ENCODE peak calls at places on chromosomes 7 and 10, in eight cellular contexts. J is A673, O is PC-3, P is endothelial cell of umbilical vein, E is fibroblast of the aortic adventitia, S is spleen, I is hepatocyte, U is cardiac muscle cell. L is an unnamed sample.

GRCh38 chr7:90625562-90625961 is 29.4 kb downstream of the CDK14 start:
- DNase-seq in J (peak), O (peak), P (peak), E (peak), S (no peak), I (peak), U (peak), L (no peak)

GRCh38 chr10:129728905-129729540 is 235.1 kb downstream of the EBF3 start:
- DNase-seq in J (no peak), O (no peak), P (no peak), E (no peak), S (peak), I (no peak), U (no peak), L (no peak)

GRCh38 chr7:131106681-131107342 is 220.9 kb upstream of the MKLN1 start:
- DNase-seq in J (peak), O (peak), P (no peak), E (no peak), S (peak), I (peak), U (no peak), L (peak)

GRCh38 chr7:158101821-158102450 is 485.7 kb downstream of the PTPRN2 start:
- DNase-seq in J (no peak), O (no peak), P (no peak), E (no peak), S (peak), I (no peak), U (no peak), L (no peak)

GRCh38 chr7:45000096-45001032 is at the start of gene CCM2:
- DNase-seq in J (no peak), O (peak), P (peak), E (peak), S (peak), I (peak), U (peak), L (no peak)

GRCh38 chr7:124843336-124843735 is 77.7 kb upstream of the GPR37 start:
- DNase-seq in J (no peak), O (no peak), P (peak), E (no peak), S (no peak), I (no peak), U (no peak), L (no peak)

GRCh38 chr7:92179393-92179924 is 517 bp upstream of the LRRD1 start:
- DNase-seq in J (no peak), O (no peak), P (no peak), E (no peak), S (no peak), I (no peak), U (peak), L (no peak)

GRCh38 chr7:139771001-139771956 is 6.5 kb downstream of the HIPK2 start:
- DNase-seq in J (peak), O (peak), P (no peak), E (peak), S (no peak), I (no peak), U (peak), L (no peak)

GRCh38 chr10:4941540-4942330 is 21.5 kb upstream of the AKR1C1 start:
- DNase-seq in J (no peak), O (peak), P (peak), E (peak), S (no peak), I (peak), U (no peak), L (no peak)

GRCh38 chr7:124784879-124785818 is 19.6 kb upstream of the GPR37 start:
- DNase-seq in J (peak), O (peak), P (peak), E (peak), S (no peak), I (peak), U (peak), L (peak)

GRCh38 chr10:13750299-13751190 is 163.8 kb downstream of the PRPF18 start:
- DNase-seq in J (no peak), O (no peak), P (no peak), E (no peak), S (no peak), I (no peak), U (no peak), L (no peak)

GRCh38 chr7:50739744-50740455 is 42.8 kb downstream of the GRB10 start:
- DNase-seq in J (no peak), O (no peak), P (peak), E (no peak), S (peak), I (no peak), U (peak), L (no peak)

GRCh38 chr7:134992626-134993179 is 6.4 kb downstream of the AGBL3 start:
- DNase-seq in J (no peak), O (no peak), P (peak), E (peak), S (no peak), I (peak), U (peak), L (no peak)

GRCh38 chr7:18356195-18356645 is 139.3 kb upstream of the HDAC9 start:
- DNase-seq in J (peak), O (peak), P (peak), E (peak), S (no peak), I (peak), U (peak), L (no peak)

GRCh38 chr10:63241898-63242297 is 108.8 kb downstream of the NRBF2 start:
- DNase-seq in J (peak), O (no peak), P (peak), E (no peak), S (no peak), I (no peak), U (no peak), L (no peak)

GRCh38 chr7:151552352-151553028 is 32.8 kb upstream of the RHEB start:
- DNase-seq in J (no peak), O (peak), P (no peak), E (no peak), S (no peak), I (peak), U (no peak), L (no peak)

GRCh38 chr7:32618470-32618869 is 123.2 kb downstream of the AVL9 start:
- DNase-seq in J (no peak), O (no peak), P (no peak), E (no peak), S (no peak), I (no peak), U (no peak), L (no peak)

GRCh38 chr7:41624818-41625217 is 78.1 kb downstream of the INHBA start:
- DNase-seq in J (no peak), O (peak), P (no peak), E (peak), S (no peak), I (peak), U (peak), L (no peak)

GRCh38 chr7:114212753-114213439 is 201.7 kb upstream of the FOXP2 start:
- DNase-seq in J (no peak), O (no peak), P (no peak), E (no peak), S (no peak), I (no peak), U (no peak), L (no peak)

GRCh38 chr10:87634311-87634710 is 25.4 kb upstream of the PAPSS2 start:
- DNase-seq in J (no peak), O (no peak), P (peak), E (no peak), S (no peak), I (no peak), U (no peak), L (no peak)

GRCh38 chr7:106039486-106040060 is 72.5 kb downstream of the SYPL1 start:
- DNase-seq in J (peak), O (no peak), P (no peak), E (peak), S (no peak), I (peak), U (peak), L (peak)

GRCh38 chr7:20407585-20408466 is 77.1 kb downstream of the ITGB8 start:
- DNase-seq in J (peak), O (peak), P (peak), E (peak), S (no peak), I (no peak), U (peak), L (no peak)

GRCh38 chr7:91474074-91474473 is 209.8 kb downstream of the FZD1 start:
- DNase-seq in J (no peak), O (no peak), P (no peak), E (no peak), S (no peak), I (no peak), U (no peak), L (no peak)

GRCh38 chr7:31734456-31734855 is 47.4 kb downstream of the PPP1R17 start:
- DNase-seq in J (peak), O (no peak), P (no peak), E (peak), S (no peak), I (no peak), U (no peak), L (no peak)

GRCh38 chr7:139930286-139930965 is 101.4 kb downstream of the TBXAS1 start:
- DNase-seq in J (no peak), O (no peak), P (no peak), E (peak), S (no peak), I (no peak), U (no peak), L (no peak)

GRCh38 chr10:27759483-27760281 is 14.1 kb upstream of the MKX start:
- DNase-seq in J (no peak), O (peak), P (no peak), E (no peak), S (no peak), I (no peak), U (no peak), L (no peak)
- TF ChIP-seq CTCF in J (no peak), O (peak), P (no peak), E (no peak), S (no peak), I (no peak), U (no peak), L (no peak)

DNA sequence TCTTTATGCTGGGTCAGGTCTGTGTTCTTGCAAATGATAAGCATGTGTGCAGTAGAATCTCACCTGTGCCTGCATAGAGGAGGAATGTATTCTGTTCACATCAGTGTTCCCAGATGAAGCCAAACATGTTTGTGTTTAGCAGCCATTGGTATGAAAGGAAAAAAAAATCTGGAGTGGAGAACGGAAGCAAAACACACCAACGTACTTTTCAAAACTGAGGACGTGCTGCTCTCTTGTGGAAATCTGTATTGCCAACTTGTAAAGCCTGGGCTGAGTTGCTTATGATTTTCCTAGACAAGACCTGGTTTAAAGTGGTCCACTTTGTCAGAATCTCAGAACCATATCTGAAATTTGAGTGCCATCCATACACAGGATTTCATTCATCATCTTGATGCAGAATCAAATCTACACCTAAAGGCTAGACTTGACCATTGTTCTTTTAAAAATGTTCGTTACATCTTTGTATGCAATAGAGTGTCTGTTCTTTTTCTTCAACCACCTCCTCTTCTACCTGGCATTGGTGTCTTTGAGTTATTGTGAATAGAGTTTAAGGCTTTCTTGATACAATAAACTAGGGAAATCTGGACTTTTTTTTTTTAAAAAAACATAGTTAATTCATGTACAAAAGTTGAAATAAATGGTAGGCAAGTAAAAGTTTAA is 367.7 kb downstream of the PHF14 start:
- DNase-seq in J (peak), O (peak), P (peak), E (peak), S (no peak), I (peak), U (peak), L (no peak)
- TF ChIP-seq CTCF in J (peak), O (peak), P (no peak), E (no peak), S (no peak), I (peak), U (peak), L (no peak)

GRCh38 chr7:99459087-99459486 is 6.9 kb downstream of the ATP5MF start:
- DNase-seq in J (peak), O (peak), P (peak), E (peak), S (no peak), I (no peak), U (peak), L (no peak)
- TF ChIP-seq CTCF in J (peak), O (peak), P (peak), E (peak), S (no peak), I (no peak), U (peak), L (peak)

DNA sequence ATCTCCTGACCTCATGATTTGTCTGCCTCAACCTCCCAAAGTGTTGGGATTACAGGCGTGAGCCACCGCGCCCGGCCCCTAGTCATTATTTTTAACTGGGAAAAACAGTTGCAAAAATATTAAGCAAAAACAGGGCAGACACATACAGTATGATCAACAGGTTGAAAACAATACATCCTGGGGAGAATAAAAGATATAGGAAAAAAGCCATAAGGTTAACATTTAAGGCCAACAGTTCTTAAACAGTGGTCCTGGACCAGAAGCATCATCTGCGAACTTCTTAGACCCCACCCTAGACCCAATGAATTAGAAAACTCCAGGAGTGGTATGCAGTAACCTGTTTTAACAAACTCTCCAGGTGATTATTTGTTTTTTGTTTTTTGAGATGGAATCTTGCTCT is 6.5 kb downstream of the UBE2H start:
- DNase-seq in J (no peak), O (no peak), P (no peak), E (no peak), S (no peak), I (no peak), U (no peak), L (no peak)
- TF ChIP-seq CTCF in J (no peak), O (no peak), P (no peak), E (no peak), S (no peak), I (no peak), U (no peak), L (no peak)

GRCh38 chr10:124648131-124648475 is 96.1 kb downstream of the FAM53B start:
- DNase-seq in J (no peak), O (no peak), P (no peak), E (no peak), S (peak), I (no peak), U (no peak), L (no peak)

GRCh38 chr10:124649209-124649608 is 95.0 kb downstream of the FAM53B start:
- DNase-seq in J (no peak), O (no peak), P (no peak), E (peak), S (peak), I (no peak), U (no peak), L (no peak)

GRCh38 chr10:124646483-124647352 is 97.5 kb downstream of the FAM53B start:
- DNase-seq in J (no peak), O (no peak), P (peak), E (peak), S (peak), I (peak), U (peak), L (no peak)

GRCh38 chr10:124648738-124649137 is 95.4 kb downstream of the FAM53B start:
- DNase-seq in J (peak), O (no peak), P (peak), E (peak), S (peak), I (peak), U (peak), L (no peak)

DNA sequence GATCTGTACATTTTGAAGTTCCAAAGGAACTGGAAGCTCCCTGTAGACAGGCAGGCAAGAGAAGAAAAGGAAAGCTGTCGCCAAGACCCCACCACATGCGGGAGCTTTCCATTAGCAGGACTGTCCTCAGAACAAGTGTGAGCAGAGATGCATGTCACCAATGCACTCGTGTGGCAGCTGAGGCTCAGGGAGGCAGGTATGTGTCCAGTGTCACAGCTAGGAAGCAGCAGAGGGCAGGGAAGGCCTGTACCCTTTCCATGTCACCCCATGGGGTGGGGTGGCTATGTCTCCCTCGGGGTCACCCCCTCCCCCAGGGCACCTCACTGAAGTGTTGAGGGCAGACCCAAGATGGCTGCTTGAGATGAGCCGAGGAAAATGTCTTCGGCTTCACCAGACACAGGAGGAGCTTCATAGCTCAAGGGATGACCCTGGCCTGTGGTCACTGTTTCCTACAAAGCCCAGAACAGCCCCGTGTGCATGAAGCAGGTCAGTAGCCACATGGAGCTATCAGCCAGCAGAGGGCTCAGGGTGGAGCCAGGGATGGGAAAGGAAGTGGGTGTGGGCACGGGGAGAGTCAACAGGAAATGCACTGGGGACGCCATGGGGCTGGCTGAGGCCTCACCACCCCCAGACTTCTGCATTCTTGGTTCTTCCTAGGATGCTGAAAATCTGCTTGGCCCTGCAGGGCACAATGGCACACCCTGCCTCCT is 96.6 kb downstream of the FAM53B start:
- DNase-seq in J (peak), O (peak), P (peak), E (peak), S (peak), I (no peak), U (peak), L (no peak)
- TF ChIP-seq CTCF in J (peak), O (peak), P (peak), E (peak), S (peak), I (no peak), U (peak), L (no peak)

L was measured in nephron progenitor cell.